ENCODE peak calls at places on chromosomes 16 and 17, in seven cellular contexts. One of them, this sample, is unnamed.

GRCh38 chr17:17511971-17512858 is 16.0 kb upstream of the RASD1 start:
- DNase-seq in IMR-90: peak
- DNase-seq in mesendoderm: no peak
- DNase-seq in mesenchymal stem cell: peak
- DNase-seq in H1: no peak
- DNase-seq in trophoblast cell: peak
- DNase-seq in H9: no peak
- DNase-seq in this sample: no peak

GRCh38 chr17:27660436-27660835 is 29.4 kb downstream of the LGALS9 start:
- DNase-seq in IMR-90: no peak
- DNase-seq in mesendoderm: no peak
- DNase-seq in mesenchymal stem cell: no peak
- DNase-seq in H1: no peak
- DNase-seq in trophoblast cell: no peak
- DNase-seq in H9: no peak
- DNase-seq in this sample: no peak

GRCh38 chr16:72241930-72242329 is 70.0 kb upstream of the PMFBP1 start:
- DNase-seq in IMR-90: peak
- DNase-seq in mesendoderm: peak
- DNase-seq in mesenchymal stem cell: peak
- DNase-seq in H1: no peak
- DNase-seq in trophoblast cell: peak
- DNase-seq in H9: no peak
- DNase-seq in this sample: peak

GRCh38 chr16:35149550-35149949 is 1690.1 kb downstream of the TP53TG3F start:
- DNase-seq in IMR-90: no peak
- DNase-seq in mesendoderm: no peak
- DNase-seq in mesenchymal stem cell: no peak
- DNase-seq in H1: no peak
- DNase-seq in trophoblast cell: no peak
- DNase-seq in H9: no peak
- DNase-seq in this sample: no peak

GRCh38 chr17:11514565-11514964 is 83.7 kb upstream of the DNAH9 start:
- DNase-seq in IMR-90: no peak
- DNase-seq in mesendoderm: no peak
- DNase-seq in mesenchymal stem cell: no peak
- DNase-seq in H1: no peak
- DNase-seq in trophoblast cell: no peak
- DNase-seq in H9: no peak
- DNase-seq in this sample: no peak

GRCh38 chr17:44786551-44787081 is 27.8 kb downstream of the ADAM11 start:
- DNase-seq in IMR-90: no peak
- DNase-seq in mesendoderm: no peak
- DNase-seq in mesenchymal stem cell: no peak
- DNase-seq in H1: no peak
- DNase-seq in trophoblast cell: no peak
- DNase-seq in H9: peak
- DNase-seq in this sample: no peak

GRCh38 chr16:20763461-20764232 is at the start of gene ACSM3:
- DNase-seq in IMR-90: peak
- DNase-seq in mesendoderm: peak
- DNase-seq in mesenchymal stem cell: peak
- DNase-seq in H1: peak
- DNase-seq in trophoblast cell: peak
- DNase-seq in H9: peak
- DNase-seq in this sample: peak

GRCh38 chr16:49632111-49632797 is 223.7 kb downstream of the ZNF423 start:
- DNase-seq in IMR-90: no peak
- DNase-seq in mesendoderm: no peak
- DNase-seq in mesenchymal stem cell: no peak
- DNase-seq in H1: no peak
- DNase-seq in trophoblast cell: no peak
- DNase-seq in H9: peak
- DNase-seq in this sample: no peak

GRCh38 chr17:52159810-52160578 is 1.5 kb upstream of the CA10 start:
- DNase-seq in IMR-90: no peak
- DNase-seq in mesendoderm: peak
- DNase-seq in mesenchymal stem cell: no peak
- DNase-seq in H1: no peak
- DNase-seq in trophoblast cell: no peak
- DNase-seq in H9: peak
- DNase-seq in this sample: no peak

GRCh38 chr16:54657058-54657708 is 273.5 kb upstream of the IRX5 start:
- DNase-seq in IMR-90: no peak
- DNase-seq in mesendoderm: peak
- DNase-seq in mesenchymal stem cell: peak
- DNase-seq in H1: no peak
- DNase-seq in trophoblast cell: no peak
- DNase-seq in H9: peak
- DNase-seq in this sample: no peak

GRCh38 chr16:85002099-85002541 is 9.2 kb downstream of the ZDHHC7 start:
- DNase-seq in IMR-90: no peak
- DNase-seq in mesendoderm: no peak
- DNase-seq in mesenchymal stem cell: no peak
- DNase-seq in H1: no peak
- DNase-seq in trophoblast cell: no peak
- DNase-seq in H9: no peak
- DNase-seq in this sample: no peak

GRCh38 chr16:71460246-71460645 is 1.8 kb downstream of the ZNF23 start:
- DNase-seq in IMR-90: peak
- DNase-seq in mesendoderm: no peak
- DNase-seq in mesenchymal stem cell: peak
- DNase-seq in H1: no peak
- DNase-seq in trophoblast cell: no peak
- DNase-seq in H9: no peak
- DNase-seq in this sample: no peak

GRCh38 chr16:64351116-64351515 is 770.7 kb downstream of the CDH11 start:
- DNase-seq in IMR-90: no peak
- DNase-seq in mesendoderm: no peak
- DNase-seq in mesenchymal stem cell: no peak
- DNase-seq in H1: no peak
- DNase-seq in trophoblast cell: no peak
- DNase-seq in H9: no peak
- DNase-seq in this sample: no peak

GRCh38 chr17:48483471-48484131 is 47.2 kb downstream of the HOXB1 start:
- DNase-seq in IMR-90: peak
- DNase-seq in mesendoderm: peak
- DNase-seq in mesenchymal stem cell: peak
- DNase-seq in H1: no peak
- DNase-seq in trophoblast cell: peak
- DNase-seq in H9: no peak
- DNase-seq in this sample: no peak

GRCh38 chr16:54176376-54176901 is 110.1 kb downstream of the IRX3 start:
- DNase-seq in IMR-90: no peak
- DNase-seq in mesendoderm: peak
- DNase-seq in mesenchymal stem cell: no peak
- DNase-seq in H1: no peak
- DNase-seq in trophoblast cell: no peak
- DNase-seq in H9: peak
- DNase-seq in this sample: no peak

GRCh38 chr16:69861276-69862030 is 89.7 kb upstream of the CLEC18A start:
- DNase-seq in IMR-90: peak
- DNase-seq in mesendoderm: no peak
- DNase-seq in mesenchymal stem cell: peak
- DNase-seq in H1: no peak
- DNase-seq in trophoblast cell: no peak
- DNase-seq in H9: no peak
- DNase-seq in this sample: no peak

GRCh38 chr16:53816211-53816610 is 112.3 kb downstream of the FTO start:
- DNase-seq in IMR-90: no peak
- DNase-seq in mesendoderm: no peak
- DNase-seq in mesenchymal stem cell: no peak
- DNase-seq in H1: no peak
- DNase-seq in trophoblast cell: no peak
- DNase-seq in H9: no peak
- DNase-seq in this sample: no peak

GRCh38 chr17:28174352-28175046 is 132.0 kb downstream of the NLK start:
- DNase-seq in IMR-90: no peak
- DNase-seq in mesendoderm: peak
- DNase-seq in mesenchymal stem cell: peak
- DNase-seq in H1: no peak
- DNase-seq in trophoblast cell: no peak
- DNase-seq in H9: no peak
- DNase-seq in this sample: no peak

GRCh38 chr17:79305831-79306687 is 231.4 kb downstream of the ENGASE start:
- DNase-seq in IMR-90: no peak
- DNase-seq in mesendoderm: no peak
- DNase-seq in mesenchymal stem cell: no peak
- DNase-seq in H1: no peak
- DNase-seq in trophoblast cell: peak
- DNase-seq in H9: no peak
- DNase-seq in this sample: no peak

GRCh38 chr17:7213895-7214299 is 5.7 kb downstream of the DLG4 start:
- DNase-seq in IMR-90: peak
- DNase-seq in mesendoderm: peak
- DNase-seq in mesenchymal stem cell: peak
- DNase-seq in H1: peak
- DNase-seq in trophoblast cell: peak
- DNase-seq in H9: peak
- DNase-seq in this sample: peak

GRCh38 chr17:63275318-63275967 is 170.7 kb downstream of the CYB561 start:
- DNase-seq in IMR-90: peak
- DNase-seq in mesendoderm: peak
- DNase-seq in mesenchymal stem cell: peak
- DNase-seq in H1: no peak
- DNase-seq in trophoblast cell: peak
- DNase-seq in H9: no peak
- DNase-seq in this sample: no peak

GRCh38 chr17:59846391-59847165 is 46.2 kb downstream of the TUBD1 start:
- DNase-seq in IMR-90: peak
- DNase-seq in mesendoderm: peak
- DNase-seq in mesenchymal stem cell: peak
- DNase-seq in H1: no peak
- DNase-seq in trophoblast cell: peak
- DNase-seq in H9: peak
- DNase-seq in this sample: no peak

GRCh38 chr17:19487009-19487600 is 46.5 kb upstream of the SLC47A1 start:
- DNase-seq in IMR-90: no peak
- DNase-seq in mesendoderm: no peak
- DNase-seq in mesenchymal stem cell: no peak
- DNase-seq in H1: no peak
- DNase-seq in trophoblast cell: no peak
- DNase-seq in H9: no peak
- DNase-seq in this sample: no peak

GRCh38 chr17:42276359-42276608 is at the start of gene STAT5B:
- DNase-seq in IMR-90: peak
- DNase-seq in mesendoderm: peak
- DNase-seq in mesenchymal stem cell: peak
- DNase-seq in H1: no peak
- DNase-seq in trophoblast cell: no peak
- DNase-seq in H9: peak
- DNase-seq in this sample: peak

GRCh38 chr17:42274812-42275526 is 1.2 kb downstream of the STAT5B start:
- DNase-seq in IMR-90: no peak
- DNase-seq in mesendoderm: no peak
- DNase-seq in mesenchymal stem cell: no peak
- DNase-seq in H1: no peak
- DNase-seq in trophoblast cell: peak
- DNase-seq in H9: no peak
- DNase-seq in this sample: no peak

GRCh38 chr17:42275527-42276358 is 448 bp downstream of the STAT5B start:
- DNase-seq in IMR-90: peak
- DNase-seq in mesendoderm: peak
- DNase-seq in mesenchymal stem cell: peak
- DNase-seq in H1: no peak
- DNase-seq in trophoblast cell: peak
- DNase-seq in H9: peak
- DNase-seq in this sample: no peak

GRCh38 chr17:42276609-42277341 is 584 bp upstream of the STAT5B start:
- DNase-seq in IMR-90: peak
- DNase-seq in mesendoderm: peak
- DNase-seq in mesenchymal stem cell: peak
- DNase-seq in H1: no peak
- DNase-seq in trophoblast cell: no peak
- DNase-seq in H9: peak
- DNase-seq in this sample: no peak

DNA sequence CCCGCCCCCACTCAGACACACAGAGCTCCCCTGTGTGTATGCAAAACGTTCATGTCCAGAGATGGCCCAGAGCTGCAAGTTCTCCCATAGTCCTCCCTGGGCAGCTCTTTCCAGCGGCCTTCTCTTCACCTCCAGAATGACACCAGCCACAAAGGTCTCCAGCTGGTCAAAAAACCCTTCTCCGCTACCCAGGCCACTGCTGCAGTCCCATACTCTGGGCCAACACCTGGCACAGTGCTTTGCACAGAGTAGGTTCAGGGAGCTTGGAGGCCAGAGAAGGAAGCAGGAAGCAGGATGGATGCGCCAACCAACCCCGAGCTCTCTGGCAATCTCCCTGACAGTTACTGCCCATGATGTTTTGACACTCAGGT is 1.1 kb upstream of the STAT5B start:
- DNase-seq in IMR-90: no peak
- DNase-seq in mesendoderm: no peak
- DNase-seq in mesenchymal stem cell: no peak
- DNase-seq in H1: no peak
- DNase-seq in trophoblast cell: no peak
- DNase-seq in H9: no peak
- DNase-seq in this sample: no peak
- H2BK5ac ChIP-seq in IMR-90: no peak
- H2BK5ac ChIP-seq in mesendoderm: no peak
- H2BK5ac ChIP-seq in mesenchymal stem cell: peak
- H2BK5ac ChIP-seq in H1: no peak
- H2BK5ac ChIP-seq in trophoblast cell: no peak
- H2BK5ac ChIP-seq in H9: no peak
- H2BK5ac ChIP-seq in this sample: peak

GRCh38 chr16:15819046-15819445 is 37.8 kb downstream of the MYH11 start:
- DNase-seq in IMR-90: no peak
- DNase-seq in mesendoderm: no peak
- DNase-seq in mesenchymal stem cell: no peak
- DNase-seq in H1: no peak
- DNase-seq in trophoblast cell: no peak
- DNase-seq in H9: no peak
- DNase-seq in this sample: no peak
- H4K8ac ChIP-seq in IMR-90: no peak
- H4K8ac ChIP-seq in mesendoderm: no peak
- H4K8ac ChIP-seq in mesenchymal stem cell: no peak
- H4K8ac ChIP-seq in H1: no peak
- H4K8ac ChIP-seq in trophoblast cell: no peak
- H4K8ac ChIP-seq in H9: no peak
- H4K8ac ChIP-seq in this sample: no peak

DNA sequence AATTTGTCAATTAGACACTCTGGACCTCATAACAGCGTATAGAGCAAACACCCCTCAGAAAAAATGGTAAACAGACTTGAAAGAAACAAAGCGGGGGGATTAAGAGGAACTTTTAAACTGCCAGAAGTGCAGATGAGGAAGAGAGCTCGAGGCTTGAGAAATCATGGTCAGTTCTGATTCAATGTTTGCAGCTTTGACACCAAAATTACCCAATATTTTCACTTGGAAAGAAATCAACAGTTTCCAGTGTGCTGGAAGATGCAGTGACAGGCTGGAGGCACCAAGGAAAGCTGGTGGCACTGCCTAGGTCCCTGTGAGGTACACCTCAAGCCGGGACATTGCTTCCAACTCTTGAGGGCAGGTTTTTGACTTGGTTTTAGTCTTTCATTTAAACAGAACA is 180.9 kb upstream of the TOX3 start:
- DNase-seq in IMR-90: no peak
- DNase-seq in mesendoderm: no peak
- DNase-seq in mesenchymal stem cell: no peak
- DNase-seq in H1: no peak
- DNase-seq in trophoblast cell: no peak
- DNase-seq in H9: no peak
- DNase-seq in this sample: no peak
- H2BK5ac ChIP-seq in IMR-90: no peak
- H2BK5ac ChIP-seq in mesendoderm: no peak
- H2BK5ac ChIP-seq in mesenchymal stem cell: no peak
- H2BK5ac ChIP-seq in H1: no peak
- H2BK5ac ChIP-seq in trophoblast cell: no peak
- H2BK5ac ChIP-seq in H9: no peak
- H2BK5ac ChIP-seq in this sample: no peak

GRCh38 chr17:3903051-3903825 is 10.4 kb upstream of the CAMKK1 start:
- DNase-seq in IMR-90: no peak
- DNase-seq in mesendoderm: no peak
- DNase-seq in mesenchymal stem cell: no peak
- DNase-seq in H1: no peak
- DNase-seq in trophoblast cell: no peak
- DNase-seq in H9: no peak
- DNase-seq in this sample: no peak
- H4K8ac ChIP-seq in IMR-90: no peak
- H4K8ac ChIP-seq in mesendoderm: no peak
- H4K8ac ChIP-seq in mesenchymal stem cell: no peak
- H4K8ac ChIP-seq in H1: peak
- H4K8ac ChIP-seq in trophoblast cell: no peak
- H4K8ac ChIP-seq in H9: no peak
- H4K8ac ChIP-seq in this sample: no peak